ENCODE peak calls at places on chromosomes 7 and 10, in six cellular contexts. N is right cardiac atrium, U is upper lobe of right lung, W is heart right ventricle, E is colonic mucosa, H is suprapubic skin. V is an unnamed sample. For H3K4me1 and H3K27me3, the result is how much of the 10 kb centered on the place peaks cover.

GRCh38 chr10:7408003-7408493 is 2.8 kb downstream of the SFMBT2 start:
- DNase-seq in W (peak), N (peak), H (peak), E (peak), U (peak), V (peak)

GRCh38 chr7:33048704-33049103 is 13.9 kb downstream of the NT5C3A start:
- DNase-seq in U (no peak), E (no peak), N (no peak), W (no peak), H (no peak), V (no peak)

GRCh38 chr7:119908948-119909347 is 364.0 kb upstream of the KCND2 start:
- DNase-seq in U (no peak), N (no peak), H (no peak), E (no peak), W (no peak), V (no peak)

GRCh38 chr7:40604601-40605438 is 470.0 kb downstream of the SUGCT start:
- DNase-seq in W (peak), E (peak), U (peak), H (no peak), N (peak), V (peak)

GRCh38 chr7:128886391-128887168 is 23.9 kb downstream of the ATP6V1F start:
- DNase-seq in U (peak), W (no peak), N (peak), H (peak), E (no peak), V (no peak)

GRCh38 chr7:118151671-118152070 is 32.3 kb upstream of the LSM8 start:
- DNase-seq in U (no peak), E (no peak), N (no peak), H (no peak), W (no peak), V (no peak)

GRCh38 chr10:97067716-97068391 is 117.9 kb downstream of the SLIT1 start:
- DNase-seq in E (no peak), U (peak), H (no peak), N (no peak), W (no peak), V (no peak)

GRCh38 chr7:44867073-44867990 is 18.0 kb downstream of the PURB start:
- DNase-seq in U (no peak), E (no peak), N (no peak), H (no peak), W (no peak), V (no peak)

GRCh38 chr10:89502556-89502955 is 32.8 kb downstream of the SLC16A12 start:
- DNase-seq in W (no peak), H (no peak), N (no peak), E (no peak), U (no peak), V (no peak)

GRCh38 chr10:110317866-110318850 is 13.4 kb upstream of the SMNDC1 start:
- DNase-seq in N (no peak), U (no peak), H (no peak), W (no peak), E (no peak), V (no peak)

GRCh38 chr7:43639858-43640491 is 57.1 kb downstream of the STK17A start:
- DNase-seq in W (peak), E (peak), N (peak), U (no peak), H (no peak), V (peak)

GRCh38 chr7:130960208-130960988 is 226.4 kb upstream of the KLF14 start:
- DNase-seq in H (no peak), N (no peak), U (no peak), E (no peak), W (no peak), V (no peak)

GRCh38 chr7:86470763-86471162 is 172.9 kb upstream of the GRM3 start:
- DNase-seq in U (no peak), H (no peak), N (no peak), W (no peak), E (no peak), V (no peak)

GRCh38 chr10:114791768-114792167 is 29.8 kb upstream of the FHIP2A start:
- DNase-seq in W (no peak), E (no peak), H (no peak), N (no peak), U (no peak), V (no peak)

GRCh38 chr7:46859963-46860475 is 721.9 kb downstream of the TNS3 start:
- DNase-seq in U (no peak), E (no peak), N (no peak), H (no peak), W (no peak), V (no peak)

GRCh38 chr7:131692131-131692960 is 135.9 kb upstream of the PODXL start:
- DNase-seq in H (no peak), N (peak), E (peak), W (peak), U (peak), V (peak)

GRCh38 chr10:18583575-18584270 is 67.7 kb downstream of the NSUN6 start:
- DNase-seq in H (no peak), W (no peak), N (no peak), U (no peak), E (no peak), V (no peak)

GRCh38 chr7:111933614-111934013 is 272.6 kb downstream of the DOCK4 start:
- DNase-seq in U (no peak), N (no peak), E (no peak), W (no peak), H (no peak), V (no peak)

GRCh38 chr7:112167144-112167543 is 39.1 kb downstream of the DOCK4 start:
- DNase-seq in W (no peak), E (no peak), H (no peak), U (no peak), N (no peak), V (no peak)

GRCh38 chr10:48235501-48235900 is 39.0 kb downstream of the FRMPD2 start:
- DNase-seq in U (no peak), W (no peak), N (no peak), E (no peak), H (no peak), V (no peak)

GRCh38 chr10:121282797-121283515 is 315.3 kb downstream of the FGFR2 start:
- DNase-seq in N (no peak), U (no peak), H (no peak), E (peak), W (no peak), V (no peak)

GRCh38 chr7:33195264-33195663 is 65.9 kb downstream of the BBS9 start:
- DNase-seq in H (no peak), N (no peak), W (no peak), U (no peak), E (no peak), V (no peak)

GRCh38 chr10:373516-374309 is 238.5 kb downstream of the ZMYND11 start:
- DNase-seq in U (no peak), N (peak), W (no peak), E (no peak), H (no peak), V (no peak)

GRCh38 chr10:71309919-71310318 is 9.1 kb upstream of the SLC29A3 start:
- DNase-seq in H (no peak), E (no peak), W (no peak), U (no peak), N (no peak), V (no peak)
- H3K4me3 ChIP-seq in H (no peak), E (no peak), W (no peak), U (no peak), N (no peak), V (no peak)

DNA sequence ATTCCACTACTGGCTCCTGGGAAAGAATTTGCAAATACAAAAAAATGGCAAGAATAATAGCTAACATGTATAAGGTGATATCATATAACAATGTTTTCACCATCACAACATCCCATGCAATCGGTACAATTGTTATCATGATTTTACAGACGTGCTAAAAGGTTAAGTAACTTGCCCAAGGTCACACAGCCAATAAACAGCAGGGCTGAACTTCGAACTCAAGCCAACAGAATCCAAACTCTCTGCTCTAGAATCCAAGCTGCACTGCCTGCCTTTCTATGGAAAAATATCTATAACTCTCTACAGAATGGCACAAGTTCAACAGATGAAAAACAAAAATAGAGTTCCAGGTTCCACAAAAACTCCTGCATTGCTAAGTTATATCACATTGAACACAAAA is 160.9 kb downstream of the PARD3 start:
- DNase-seq in N (no peak), U (no peak), W (no peak), H (no peak), E (no peak), V (no peak)
- H3K4me1 ChIP-seq in N (under half), U (under half), W (under half), H (under half), E (under half), V (under half)

GRCh38 chr7:124029789-124030188 is 3.1 kb downstream of the TMEM229A start:
- DNase-seq in W (no peak), E (no peak), U (no peak), N (no peak), H (no peak), V (no peak)
- H3K27me3 ChIP-seq in W (under half), E (under half), U (under half), N (under half), H (half or more), V (under half)

GRCh38 chr10:1853801-1854200 is 116.5 kb upstream of the ADARB2 start:
- DNase-seq in U (no peak), W (no peak), N (no peak), E (no peak), H (no peak), V (no peak)
- H3K4me3 ChIP-seq in U (no peak), W (no peak), N (no peak), E (no peak), H (no peak), V (no peak)

DNA sequence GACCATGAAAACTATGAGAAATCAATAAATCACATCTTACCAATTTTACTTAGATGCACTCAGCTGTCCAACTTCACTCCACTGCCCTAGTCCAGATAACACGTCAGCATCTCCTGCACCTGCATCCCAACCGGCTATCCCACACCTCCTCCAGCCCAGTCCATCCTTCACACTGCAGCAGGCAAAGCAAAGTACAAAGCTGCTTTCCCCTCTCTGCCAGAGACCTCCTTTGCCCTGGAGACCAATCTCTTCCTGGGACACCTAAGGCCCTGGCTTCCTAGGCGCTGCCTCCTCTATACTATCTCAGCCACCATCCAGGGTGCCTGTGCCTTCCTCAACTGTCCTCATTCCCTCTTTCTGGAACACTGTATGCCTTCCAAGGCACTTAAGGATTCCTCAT is 90.3 kb upstream of the DDC start:
- DNase-seq in N (peak), E (no peak), H (peak), U (no peak), W (no peak), V (no peak)
- H3K4me1 ChIP-seq in N (under half), E (under half), H (under half), U (half or more), W (half or more), V (half or more)

GRCh38 chr7:91492773-91493172 is 228.5 kb downstream of the FZD1 start:
- DNase-seq in N (no peak), U (no peak), W (no peak), H (no peak), E (no peak), V (no peak)
- H3K27me3 ChIP-seq in N (under half), U (under half), W (under half), H (under half), E (under half), V (under half)

GRCh38 chr7:94509879-94510581 is 421 bp downstream of the CASD1 start:
- DNase-seq in N (peak), U (peak), H (peak), W (peak), E (peak), V (peak)

GRCh38 chr7:94510582-94511456 is 1.2 kb downstream of the CASD1 start:
- DNase-seq in E (peak), W (peak), H (no peak), U (peak), N (no peak), V (peak)

GRCh38 chr7:94507462-94507861 is 2.1 kb upstream of the CASD1 start:
- DNase-seq in E (no peak), U (no peak), H (no peak), W (no peak), N (no peak), V (no peak)

GRCh38 chr7:94507962-94508361 is 1.6 kb upstream of the CASD1 start:
- DNase-seq in H (no peak), E (no peak), N (no peak), U (no peak), W (no peak), V (no peak)

DNA sequence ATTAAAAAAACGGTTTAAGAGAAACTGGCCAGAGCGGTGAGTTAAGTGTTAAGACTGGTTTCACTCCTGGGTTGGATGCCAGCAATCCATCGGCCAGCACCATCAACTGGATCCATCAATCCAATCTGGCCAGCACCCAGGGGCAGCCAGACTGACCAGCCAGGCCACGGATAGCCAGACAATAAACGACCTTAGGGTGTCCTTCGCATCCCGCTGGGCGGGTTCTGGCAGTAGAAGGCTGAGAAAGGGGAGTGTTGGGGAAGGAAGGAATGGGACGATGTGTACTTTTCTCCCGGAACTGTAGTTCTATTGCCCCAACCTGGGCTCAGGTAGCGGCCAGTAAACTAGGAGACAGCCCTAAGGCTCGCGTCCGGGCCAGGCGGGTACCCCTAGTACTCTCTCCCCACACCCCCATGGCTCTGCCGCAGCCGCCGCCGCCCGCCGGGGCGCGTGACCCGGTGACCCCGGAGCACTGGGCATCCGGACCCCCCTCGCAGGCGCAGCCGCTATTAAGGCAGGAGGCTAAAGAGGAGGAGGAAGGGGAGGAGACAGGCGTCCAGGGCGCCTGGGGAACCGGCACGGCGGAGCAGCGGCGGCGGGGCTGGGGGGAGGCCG is at the start of gene CASD1:
- DNase-seq in U (peak), W (peak), E (peak), H (peak), N (peak), V (peak)
- H3K4me3 ChIP-seq in U (peak), W (peak), E (peak), H (peak), N (peak), V (peak)